ENCODE peak calls at places on chromosomes 11 and 22, in six cellular contexts. S is mammary epithelial cell; Z is aorta; G is Peyer's patch; B is fibroblast of lung; M is effector memory CD4-positive, alpha-beta T cell. Y is an unnamed sample.

GRCh38 chr11:134069426-134069921 is 602 bp downstream of the JAM3 start:
- DNase-seq in S (no peak), G (no peak), M (no peak), B (no peak), Z (peak; percentile 84), Y (peak; percentile 73)

GRCh38 chr11:130760515-130761125 is 155.7 kb downstream of the SNX19 start:
- DNase-seq in G (no peak), S (no peak), B (no peak), Z (no peak), M (no peak), Y (no peak)

GRCh38 chr22:34776827-34777226 is 289.1 kb upstream of the ISX start:
- DNase-seq in M (no peak), Z (no peak), B (no peak), S (peak; percentile 27), G (no peak), Y (no peak)

GRCh38 chr11:34978236-34979191 is 62.1 kb downstream of the PDHX start:
- DNase-seq in B (no peak), G (no peak), S (no peak), Z (no peak), M (no peak), Y (no peak)

GRCh38 chr11:57571631-57572030 is 4.2 kb upstream of the UBE2L6 start:
- DNase-seq in G (no peak), Z (no peak), M (no peak), B (no peak), S (no peak), Y (no peak)

GRCh38 chr11:36041988-36042606 is 98.2 kb downstream of the LDLRAD3 start:
- DNase-seq in B (no peak), Z (no peak), G (no peak), S (no peak), M (no peak), Y (no peak)

GRCh38 chr11:112440518-112440917 is 179.9 kb upstream of the PLET1 start:
- DNase-seq in B (no peak), Z (no peak), S (peak; percentile 19), M (no peak), G (no peak), Y (no peak)

GRCh38 chr22:48513446-48513845 is 1314.2 kb downstream of the BRD1 start:
- DNase-seq in B (no peak), M (no peak), S (no peak), G (no peak), Z (no peak), Y (no peak)

GRCh38 chr11:128948583-128948982 is 5.9 kb upstream of the TP53AIP1 start:
- DNase-seq in M (no peak), B (no peak), S (no peak), Z (no peak), G (no peak), Y (no peak)

GRCh38 chr22:41252365-41252764 is 11.6 kb upstream of the CHADL start:
- DNase-seq in Z (no peak), B (no peak), S (no peak), G (no peak), M (no peak), Y (no peak)

GRCh38 chr11:88414981-88415391 is 77.5 kb upstream of the CTSC start:
- DNase-seq in B (no peak), G (no peak), S (peak; percentile 86), M (no peak), Z (no peak), Y (no peak)

GRCh38 chr11:103055174-103055890 is 36.6 kb downstream of the DCUN1D5 start:
- DNase-seq in S (peak; percentile 33), Z (no peak), B (peak; percentile 73), M (no peak), G (no peak), Y (no peak)

DNA sequence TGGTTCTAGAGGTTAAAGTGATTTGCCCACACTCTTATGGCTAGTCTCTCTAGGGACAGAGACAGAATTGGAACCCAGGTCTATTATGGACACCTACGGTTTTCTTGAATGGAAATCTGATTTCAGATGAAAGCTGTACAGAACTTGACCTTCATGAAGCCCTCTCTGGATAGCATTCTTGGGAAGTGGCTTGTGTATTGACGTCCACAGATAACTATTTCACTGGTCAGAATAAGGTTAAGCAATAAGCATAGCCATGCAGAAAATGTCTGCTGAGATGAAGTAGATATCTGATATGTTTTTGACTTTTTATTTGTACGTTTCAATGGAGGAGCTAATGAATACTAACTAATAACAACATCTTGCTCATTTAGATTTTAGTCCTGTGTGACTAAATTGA is 1.1 kb downstream of the TLCD5 start:
- DNase-seq in M (no peak), G (no peak), S (no peak), Z (no peak), B (peak; percentile 85), Y (no peak)
- H3K4me3 ChIP-seq in M (no peak overlapping the region), G (no peak overlapping the region), S (peak overlapping the region; percentile 39), Z (peak overlapping the region; percentile 70), B (peak overlapping the region; percentile 73), Y (peak overlapping the region; percentile 76)

GRCh38 chr11:28106351-28107043 is 1.5 kb downstream of the KIF18A start:
- DNase-seq in S (no peak), M (no peak), Z (no peak), G (no peak), B (no peak), Y (no peak)
- H3K4me3 ChIP-seq in S (peak overlapping the region; percentile 86), M (no peak overlapping the region), Z (no peak overlapping the region), G (no peak overlapping the region), B (peak overlapping the region; percentile 78), Y (no peak overlapping the region)

GRCh38 chr11:65422104-65422632 is 430 bp upstream of the NEAT1 start:
- DNase-seq in G (peak; percentile 91), B (peak; percentile 99), Z (peak; percentile 100), S (peak; percentile 94), M (peak; percentile 86), Y (peak; percentile 99)

GRCh38 chr11:65419460-65419772 is 3.2 kb upstream of the NEAT1 start:
- DNase-seq in M (no peak), B (no peak), G (no peak), S (no peak), Z (peak; percentile 79), Y (peak; percentile 65)

GRCh38 chr11:65419773-65420481 is 2.7 kb upstream of the NEAT1 start:
- DNase-seq in B (peak; percentile 97), S (peak; percentile 91), M (peak; percentile 56), G (peak; percentile 93), Z (peak; percentile 94), Y (peak; percentile 92)

GRCh38 chr11:65421204-65422103 is 1.1 kb upstream of the NEAT1 start:
- DNase-seq in Z (peak; percentile 96), G (peak; percentile 92), M (peak; percentile 78), S (peak; percentile 99), B (peak; percentile 100), Y (peak; percentile 96)

GRCh38 chr11:65420506-65421203 is 1.9 kb upstream of the NEAT1 start:
- DNase-seq in S (no peak), B (no peak), M (no peak), Z (peak; percentile 51), G (no peak), Y (peak; percentile 26)
- H3K4me3 ChIP-seq in S (no peak overlapping the region), B (peak overlapping the region; percentile 61), M (peak overlapping the region; percentile 80), Z (no peak overlapping the region), G (peak overlapping the region; percentile 2), Y (no peak overlapping the region)

DNA sequence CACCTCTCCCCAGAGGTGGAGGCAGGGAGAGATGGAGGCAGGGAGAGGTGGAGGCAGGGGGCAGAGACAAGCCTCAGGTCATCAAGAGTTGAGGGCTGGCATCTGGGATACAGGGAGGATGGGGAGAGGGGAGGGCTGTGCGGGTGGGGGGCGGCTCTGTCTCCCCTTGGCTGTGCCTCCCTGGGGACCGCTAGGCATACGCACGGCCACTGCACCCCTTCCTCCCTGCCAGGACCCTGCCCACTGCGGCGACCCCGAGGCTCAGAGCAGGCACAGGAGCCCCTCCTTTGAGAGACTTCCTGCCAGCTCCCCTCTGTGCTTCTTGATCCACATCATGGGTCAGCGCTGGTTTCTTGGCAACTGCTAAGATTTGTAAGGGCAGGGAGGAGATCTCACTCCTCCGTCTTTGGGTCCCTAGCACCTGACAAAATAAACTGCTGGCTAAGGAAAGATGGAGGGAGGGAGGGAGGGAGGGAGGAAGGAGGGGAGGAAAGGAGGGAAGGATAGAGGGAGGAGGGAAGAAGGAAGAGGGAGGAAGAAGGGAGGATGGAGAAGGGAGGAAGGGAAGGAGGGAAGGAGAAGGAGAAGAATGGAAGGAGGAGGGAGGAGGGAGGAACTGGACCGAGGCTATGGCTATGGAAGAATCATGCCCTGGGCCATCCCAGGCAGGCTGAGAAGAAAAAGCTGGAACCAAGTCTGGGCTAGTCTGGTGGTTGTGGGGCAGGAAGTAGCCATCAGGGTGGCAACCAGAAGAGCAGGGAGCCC is 18.5 kb downstream of the PRR33 start:
- DNase-seq in S (peak; percentile 64), Z (peak; percentile 74), B (peak; percentile 81), G (no peak), M (no peak), Y (peak; percentile 70)
- H3K4me3 ChIP-seq in S (no peak overlapping the region), Z (no peak overlapping the region), B (no peak overlapping the region), G (no peak overlapping the region), M (no peak overlapping the region), Y (no peak overlapping the region)

Y was measured in right cardiac atrium.